ENCODE peak calls at places on chromosomes 5 and 9, in ten cellular contexts. S is AG04450, T is thoracic aorta, B is body of pancreas, K is astrocyte, W is tibial nerve, Y is astrocyte of the spinal cord, Z is MM.1S, H is lower lobe of right lung, C is fibroblast of the aortic adventitia. M is an unnamed sample.

GRCh38 chr5:55904152-55904551 is 53.0 kb downstream of the IL31RA start:
- DNase-seq in S (no peak), T (no peak), B (no peak), K (peak; percentile 38), W (no peak), Y (peak; percentile 62), Z (no peak), H (no peak), C (peak; percentile 85), M (peak; percentile 45)

GRCh38 chr5:176692835-176693476 is 45.7 kb downstream of the TSPAN17 start:
- DNase-seq in S (no peak), T (no peak), B (no peak), K (no peak), W (no peak), Y (no peak), Z (no peak), H (no peak), C (no peak), M (no peak)

GRCh38 chr5:132253008-132253441 is 4.5 kb upstream of the PDLIM4 start:
- DNase-seq in S (no peak), T (no peak), B (peak; percentile 4), K (no peak), W (no peak), Y (no peak), Z (no peak), H (no peak), C (no peak), M (no peak)

GRCh38 chr9:2824564-2824963 is 19.3 kb downstream of the PUM3 start:
- DNase-seq in S (no peak), T (no peak), B (peak; percentile 43), K (no peak), W (no peak), Y (no peak), Z (no peak), H (no peak), C (no peak), M (peak; percentile 37)

GRCh38 chr9:77714077-77714549 is 66.0 kb upstream of the GNA14 start:
- DNase-seq in S (no peak), T (no peak), B (no peak), K (peak; percentile 49), W (no peak), Y (peak; percentile 60), Z (no peak), H (no peak), C (peak; percentile 44), M (no peak)

GRCh38 chr5:132264546-132265335 is 7.2 kb downstream of the PDLIM4 start:
- DNase-seq in S (no peak), T (no peak), B (no peak), K (no peak), W (no peak), Y (no peak), Z (no peak), H (no peak), C (no peak), M (no peak)

GRCh38 chr5:146042628-146043279 is 62.6 kb downstream of the PLAC8L1 start:
- DNase-seq in S (peak; percentile 27), T (no peak), B (no peak), K (peak; percentile 87), W (no peak), Y (peak; percentile 71), Z (no peak), H (no peak), C (peak; percentile 78), M (no peak)

GRCh38 chr5:163682226-163682625 is 176.8 kb downstream of the MAT2B start:
- DNase-seq in S (no peak), T (no peak), B (no peak), K (no peak), W (no peak), Y (no peak), Z (no peak), H (no peak), C (peak; percentile 57), M (no peak)

GRCh38 chr5:31106742-31107546 is 86.5 kb upstream of the CDH6 start:
- DNase-seq in S (peak; percentile 69), T (no peak), B (no peak), K (peak; percentile 91), W (no peak), Y (peak; percentile 87), Z (no peak), H (no peak), C (peak; percentile 86), M (peak; percentile 61)

GRCh38 chr5:147391781-147392180 is 118.1 kb downstream of the DPYSL3 start:
- DNase-seq in S (peak; percentile 27), T (peak; percentile 64), B (peak; percentile 48), K (peak; percentile 86), W (no peak), Y (peak; percentile 79), Z (peak; percentile 20), H (no peak), C (peak; percentile 91), M (peak; percentile 67)

GRCh38 chr5:17120209-17120608 is 97.2 kb upstream of the BASP1 start:
- DNase-seq in S (no peak), T (no peak), B (no peak), K (no peak), W (no peak), Y (no peak), Z (no peak), H (no peak), C (no peak), M (no peak)

GRCh38 chr5:17118631-17119030 is 98.8 kb upstream of the BASP1 start:
- DNase-seq in S (peak; percentile 59), T (peak; percentile 7), B (no peak), K (peak; percentile 94), W (no peak), Y (peak; percentile 94), Z (no peak), H (peak; percentile 68), C (peak; percentile 83), M (no peak)

GRCh38 chr5:17123785-17124184 is 93.6 kb upstream of the BASP1 start:
- DNase-seq in S (no peak), T (no peak), B (no peak), K (no peak), W (no peak), Y (no peak), Z (no peak), H (no peak), C (no peak), M (no peak)

GRCh38 chr5:17121776-17122175 is 95.7 kb upstream of the BASP1 start:
- DNase-seq in S (no peak), T (no peak), B (no peak), K (no peak), W (no peak), Y (no peak), Z (no peak), H (no peak), C (no peak), M (no peak)

DNA sequence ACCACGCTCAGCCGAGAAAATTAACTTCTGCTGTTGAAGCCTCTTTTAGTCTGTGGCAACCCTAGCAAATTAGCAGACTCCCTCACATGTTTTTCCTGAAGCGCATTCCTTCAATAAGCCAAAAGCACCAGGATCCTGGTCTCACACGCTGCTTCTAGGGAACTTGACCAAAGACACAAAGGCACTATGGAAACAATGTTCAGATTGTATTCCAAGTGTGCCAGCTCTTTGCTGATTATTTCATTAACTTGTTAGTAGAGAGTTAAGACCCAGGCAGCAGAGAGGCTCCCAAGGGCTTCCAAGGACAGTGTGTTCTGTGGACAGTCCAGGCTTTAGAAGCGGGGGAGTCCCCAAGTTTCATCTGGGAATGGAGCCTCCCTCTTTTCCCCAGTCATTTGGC is 94.4 kb upstream of the BASP1 start:
- DNase-seq in S (no peak), T (no peak), B (no peak), K (peak; percentile 14), W (no peak), Y (no peak), Z (no peak), H (no peak), C (no peak), M (peak; percentile 14)
- H3K4me3 ChIP-seq in S (no peak overlapping the region), T (no peak overlapping the region), B (no peak overlapping the region), K (no peak overlapping the region), W (no peak overlapping the region), Y (no peak overlapping the region), Z (no peak overlapping the region), H (no peak overlapping the region), C (no peak overlapping the region), M (no peak overlapping the region)

DNA sequence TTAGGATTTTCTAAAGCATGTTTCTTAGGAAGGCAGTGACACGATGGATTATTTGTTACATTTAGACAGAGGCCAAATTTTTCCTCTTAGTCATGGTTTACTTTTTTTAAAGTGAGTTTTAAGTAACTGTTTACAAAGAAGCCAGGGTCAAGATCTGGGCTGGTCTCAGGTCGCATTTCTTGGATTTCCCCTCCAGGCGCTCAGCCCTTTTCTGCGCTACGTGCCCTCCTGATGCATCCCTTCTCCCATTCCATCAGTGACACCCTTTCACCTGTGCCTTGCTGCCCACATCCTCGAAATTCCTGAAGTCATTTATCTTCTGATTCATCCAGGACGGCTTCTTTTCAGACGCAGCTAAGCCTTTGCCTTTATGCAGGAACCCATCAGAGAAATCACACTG is 330.3 kb downstream of the IRX1 start:
- DNase-seq in S (no peak), T (no peak), B (no peak), K (no peak), W (no peak), Y (no peak), Z (no peak), H (no peak), C (no peak), M (no peak)
- TF ChIP-seq CTCF in S (no peak), T (no peak), B (no peak), K (no peak), W (no peak), Y (no peak), Z (no peak), H (no peak), C (no peak), M (no peak)

GRCh38 chr9:130912932-130913598 is 16.5 kb upstream of the QRFP start:
- DNase-seq in S (no peak), T (peak; percentile 31), B (no peak), K (peak; percentile 64), W (peak; percentile 31), Y (peak; percentile 61), Z (no peak), H (no peak), C (peak; percentile 64), M (no peak)

GRCh38 chr9:130911254-130912049 is 14.8 kb upstream of the QRFP start:
- DNase-seq in S (no peak), T (no peak), B (no peak), K (no peak), W (no peak), Y (no peak), Z (no peak), H (no peak), C (no peak), M (no peak)

GRCh38 chr9:130914417-130915095 is 17.9 kb upstream of the QRFP start:
- DNase-seq in S (no peak), T (no peak), B (no peak), K (no peak), W (no peak), Y (no peak), Z (no peak), H (no peak), C (no peak), M (no peak)

GRCh38 chr9:130915096-130915447 is 18.5 kb upstream of the QRFP start:
- DNase-seq in S (no peak), T (no peak), B (no peak), K (no peak), W (no peak), Y (no peak), Z (no peak), H (no peak), C (no peak), M (no peak)

GRCh38 chr9:130913599-130914416 is 17.2 kb upstream of the QRFP start:
- DNase-seq in S (no peak), T (no peak), B (no peak), K (no peak), W (no peak), Y (no peak), Z (no peak), H (no peak), C (no peak), M (no peak)
- H3K4me3 ChIP-seq in S (peak overlapping the region; percentile 25), T (peak overlapping the region; percentile 42), B (no peak overlapping the region), K (peak overlapping the region; percentile 38), W (no peak overlapping the region), Y (no peak overlapping the region), Z (no peak overlapping the region), H (no peak overlapping the region), C (no peak overlapping the region), M (no peak overlapping the region)

GRCh38 chr9:30039712-30040111 is 2344.7 kb upstream of the ACO1 start:
- DNase-seq in S (no peak), T (no peak), B (no peak), K (no peak), W (no peak), Y (no peak), Z (no peak), H (no peak), C (no peak), M (no peak)
- TF ChIP-seq CTCF in S (no peak), T (no peak), B (no peak), K (no peak), W (no peak), Y (no peak), Z (no peak), H (no peak), C (no peak), M (no peak)

M was measured in cardiac muscle cell.